ENCODE peak calls at places on chromosomes 11 and 22, in ten cellular contexts. R, A, X, C, Z, U, B, K, E and G are unnamed samples.

GRCh38 chr11:64877390-64878222 is 815 bp downstream of the EHD1 start:
- DNase-seq in R (peak; percentile 61), A (no peak), X (no peak), C (no peak), Z (peak; percentile 44), U (no peak), B (peak; percentile 48), K (no peak), E (no peak), G (no peak)

GRCh38 chr11:131584694-131585592 is 214.5 kb downstream of the NTM start:
- DNase-seq in R (no peak), A (no peak), X (no peak), C (no peak), Z (no peak), U (peak; percentile 28), B (peak; percentile 64), K (no peak), E (no peak), G (no peak)

GRCh38 chr11:100576044-100577021 is 110.8 kb upstream of the ARHGAP42 start:
- DNase-seq in R (no peak), A (peak; percentile 73), X (no peak), C (peak; percentile 75), Z (no peak), U (peak; percentile 82), B (peak; percentile 64), K (no peak), E (no peak), G (no peak)

GRCh38 chr11:45031912-45032519 is 81.3 kb upstream of the TP53I11 start:
- DNase-seq in R (no peak), A (no peak), X (no peak), C (no peak), Z (no peak), U (no peak), B (no peak), K (no peak), E (peak; percentile 21), G (no peak)

GRCh38 chr11:82634091-82634490 is 99.6 kb downstream of the FAM181B start:
- DNase-seq in R (no peak), A (no peak), X (no peak), C (no peak), Z (no peak), U (no peak), B (no peak), K (no peak), E (no peak), G (no peak)

GRCh38 chr22:20186183-20186870 is 35.5 kb upstream of the CCDC188 start:
- DNase-seq in R (no peak), A (no peak), X (no peak), C (no peak), Z (no peak), U (no peak), B (peak; percentile 84), K (no peak), E (no peak), G (no peak)

GRCh38 chr11:48036011-48036410 is 55.7 kb downstream of the PTPRJ start:
- DNase-seq in R (no peak), A (peak; percentile 31), X (no peak), C (no peak), Z (no peak), U (no peak), B (no peak), K (no peak), E (no peak), G (no peak)

GRCh38 chr11:11028017-11028692 is 170.3 kb upstream of the ZBED5 start:
- DNase-seq in R (no peak), A (peak; percentile 44), X (peak; percentile 74), C (peak; percentile 78), Z (peak; percentile 76), U (peak; percentile 50), B (peak; percentile 76), K (no peak), E (peak; percentile 74), G (peak; percentile 77)

GRCh38 chr11:72220696-72221363 is 3.7 kb upstream of the INPPL1 start:
- DNase-seq in R (no peak), A (no peak), X (peak; percentile 33), C (no peak), Z (no peak), U (no peak), B (no peak), K (no peak), E (peak; percentile 22), G (no peak)

GRCh38 chr22:23197836-23198235 is 17.5 kb downstream of the BCR start:
- DNase-seq in R (no peak), A (no peak), X (no peak), C (no peak), Z (no peak), U (no peak), B (no peak), K (no peak), E (no peak), G (no peak)

GRCh38 chr11:117851852-117852251 is 24.6 kb downstream of the FXYD6 start:
- DNase-seq in R (no peak), A (no peak), X (peak; percentile 24), C (no peak), Z (peak; percentile 65), U (no peak), B (no peak), K (no peak), E (peak; percentile 13), G (no peak)

GRCh38 chr22:33652596-33652995 is 267.7 kb downstream of the LARGE1 start:
- DNase-seq in R (no peak), A (peak; percentile 31), X (no peak), C (peak; percentile 54), Z (no peak), U (no peak), B (no peak), K (no peak), E (no peak), G (no peak)

DNA sequence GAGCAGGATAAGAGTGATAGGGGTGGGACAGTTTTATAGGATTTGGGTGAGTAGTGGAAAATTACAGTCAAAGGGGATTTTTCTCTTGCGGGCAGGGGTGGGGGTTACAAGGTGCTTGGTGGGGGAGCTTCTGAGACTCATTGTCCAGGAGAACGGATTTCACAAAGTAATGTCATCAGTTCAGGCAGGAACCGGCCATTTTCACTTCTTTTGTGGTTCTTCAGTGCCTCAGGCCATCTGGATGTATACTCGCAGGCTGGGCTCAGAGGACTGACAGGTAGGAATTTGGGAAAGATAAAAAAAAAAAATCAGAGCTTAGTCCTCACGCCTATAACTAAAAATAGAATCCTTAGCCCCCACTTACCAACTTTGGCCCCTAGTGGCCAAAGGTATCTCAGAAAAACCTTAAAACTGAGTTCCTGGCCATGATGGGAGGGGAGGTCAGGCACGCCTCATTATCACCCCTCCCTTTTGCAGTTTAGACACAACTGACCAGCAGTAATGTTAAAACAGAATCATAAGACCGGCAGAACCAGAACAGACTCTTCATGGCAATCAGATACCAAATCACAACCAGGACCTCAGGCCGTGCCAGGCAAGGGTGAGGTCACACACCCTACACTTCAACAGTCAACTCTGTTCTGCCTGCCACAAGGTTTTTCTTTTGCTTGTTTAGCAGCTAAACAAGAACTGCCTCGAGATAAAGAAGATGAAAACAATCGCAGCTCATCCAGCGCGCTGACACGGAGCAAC is 8.9 kb upstream of the APOBEC3G start:
- DNase-seq in R (no peak), A (no peak), X (no peak), C (no peak), Z (no peak), U (no peak), B (no peak), K (no peak), E (no peak), G (no peak)
- TF ChIP-seq CTCF in R (no peak), A (no peak), X (peak; percentile 13), C (no peak), Z (no peak), U (no peak), B (peak; percentile 23), K (no peak), E (no peak), G (no peak)

DNA sequence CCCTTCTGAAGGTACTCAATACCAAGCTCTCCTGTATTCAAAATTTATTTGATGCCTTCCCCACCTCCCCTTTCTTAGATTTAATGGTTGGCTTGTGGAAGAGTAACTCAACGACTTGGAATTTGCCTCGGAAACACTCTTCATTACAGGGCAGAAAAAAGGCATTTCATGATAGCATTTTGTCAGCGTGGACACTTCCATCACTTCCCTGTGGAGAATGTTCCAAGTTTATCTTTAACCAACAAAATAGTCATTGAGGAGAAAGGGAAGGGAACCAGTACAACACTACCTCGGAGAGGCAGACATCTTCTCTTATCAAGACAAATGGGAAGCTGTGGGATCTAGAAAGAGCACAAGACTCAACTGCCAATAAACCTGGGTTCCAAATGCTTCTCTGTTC is 177.2 kb upstream of the MTMR2 start:
- DNase-seq in R (no peak), A (no peak), X (no peak), C (no peak), Z (no peak), U (no peak), B (no peak), K (no peak), E (no peak), G (no peak)
- H3K4me1 ChIP-seq in R (peaks cover 35% of the 10 kb centered on the region), A (peaks cover 28% of the 10 kb centered on the region), X (peaks cover 59% of the 10 kb centered on the region), C (peaks cover 34% of the 10 kb centered on the region), Z (peaks cover 48% of the 10 kb centered on the region), U (peaks cover 22% of the 10 kb centered on the region), B (no peaks in the 10 kb centered on the region), K (peaks cover 17% of the 10 kb centered on the region), E (peaks cover 23% of the 10 kb centered on the region), G (peaks cover 19% of the 10 kb centered on the region)

DNA sequence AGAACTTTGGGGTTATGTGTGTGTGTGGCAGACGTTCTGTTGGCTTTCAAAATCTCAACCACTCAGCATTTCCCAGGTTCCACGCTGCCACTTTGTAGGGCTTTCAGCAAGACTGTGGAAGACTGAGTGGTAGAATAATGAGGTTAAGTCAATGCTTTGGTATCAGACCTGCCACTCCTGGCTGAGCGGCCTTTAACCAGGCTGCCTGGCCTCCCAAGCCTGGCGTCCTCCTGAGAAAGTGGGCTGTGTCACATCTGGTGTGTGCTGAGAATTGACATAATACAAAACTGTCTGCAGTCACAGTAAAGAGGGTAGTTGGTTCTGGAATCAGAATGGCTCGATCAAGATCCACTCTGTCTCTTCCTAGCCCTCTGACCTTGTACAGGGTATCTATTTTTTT is 126.5 kb downstream of the DBX1 start:
- DNase-seq in R (no peak), A (no peak), X (no peak), C (no peak), Z (no peak), U (no peak), B (no peak), K (no peak), E (no peak), G (no peak)
- TF ChIP-seq CTCF in R (no peak), A (no peak), X (no peak), C (no peak), Z (no peak), U (no peak), B (no peak), K (no peak), E (no peak), G (no peak)

DNA sequence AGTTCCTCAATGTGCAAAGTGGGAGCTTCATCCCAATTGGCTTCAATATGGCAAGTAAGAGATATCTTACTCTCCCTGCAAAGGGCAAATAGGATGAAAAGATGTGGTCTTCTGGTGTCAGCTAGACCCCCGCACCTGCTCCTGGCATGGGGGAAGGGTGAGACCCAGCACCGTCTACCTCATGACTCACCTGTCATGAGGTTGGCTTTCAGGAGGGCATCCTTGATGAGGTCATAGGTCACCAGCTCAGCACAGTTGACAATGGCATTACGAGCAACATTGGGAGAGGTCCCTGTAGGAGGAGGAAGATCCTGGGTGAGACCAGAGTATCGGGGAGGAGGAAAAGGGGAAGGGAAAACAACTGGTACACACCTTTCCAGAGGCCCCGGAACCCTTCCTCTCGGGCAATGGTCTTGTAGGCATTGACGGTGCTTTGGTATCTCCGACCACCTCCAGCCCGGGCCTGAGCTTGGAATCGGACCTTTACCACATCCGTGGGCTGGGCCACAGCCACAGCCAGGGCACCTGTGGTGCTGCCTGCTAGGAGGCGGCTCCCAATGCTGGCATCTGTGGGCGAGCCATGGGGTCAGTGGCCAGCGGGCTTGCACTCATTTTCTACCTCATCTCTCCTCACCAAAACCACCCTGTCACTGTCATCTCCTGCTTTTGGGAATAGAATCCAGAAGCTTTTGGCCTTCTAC is 6.0 kb downstream of the UCP2 start:
- DNase-seq in R (no peak), A (no peak), X (peak; percentile 26), C (no peak), Z (no peak), U (no peak), B (no peak), K (no peak), E (no peak), G (no peak)
- H3K4me1 ChIP-seq in R (peaks cover 5% of the 10 kb centered on the region), A (no peaks in the 10 kb centered on the region), X (peaks cover 6% of the 10 kb centered on the region), C (no peaks in the 10 kb centered on the region), Z (peaks cover 13% of the 10 kb centered on the region), U (peaks cover 7% of the 10 kb centered on the region), B (peaks cover 20% of the 10 kb centered on the region), K (peaks cover 2% of the 10 kb centered on the region), E (peaks cover 13% of the 10 kb centered on the region), G (no peaks in the 10 kb centered on the region)